ENCODE peak calls at places on chromosomes 3 and 15, in eight cellular contexts. One of them, this sample, is unnamed.

GRCh38 chr3:124837065-124837464 is 50.1 kb downstream of the ITGB5 start:
- DNase-seq in astrocyte of the spinal cord: no peak
- DNase-seq in ovary: no peak
- DNase-seq in HFF-Myc: no peak
- DNase-seq in neuronal stem cell: no peak
- DNase-seq in CD8-positive, alpha-beta memory T cell: no peak
- DNase-seq in uterus: no peak
- DNase-seq in neural progenitor cell: no peak
- DNase-seq in this sample: no peak

GRCh38 chr3:48598323-48599076 is 3.4 kb upstream of the COL7A1 start:
- DNase-seq in astrocyte of the spinal cord: peak; percentile 95
- DNase-seq in ovary: peak; percentile 89
- DNase-seq in HFF-Myc: peak; percentile 97
- DNase-seq in neuronal stem cell: no peak
- DNase-seq in CD8-positive, alpha-beta memory T cell: no peak
- DNase-seq in uterus: peak; percentile 77
- DNase-seq in neural progenitor cell: no peak
- DNase-seq in this sample: peak; percentile 93

GRCh38 chr15:75904241-75904631 is 558 bp downstream of the FBXO22 start:
- DNase-seq in astrocyte of the spinal cord: peak; percentile 34
- DNase-seq in ovary: no peak
- DNase-seq in HFF-Myc: no peak
- DNase-seq in neuronal stem cell: peak; percentile 32
- DNase-seq in CD8-positive, alpha-beta memory T cell: no peak
- DNase-seq in uterus: no peak
- DNase-seq in neural progenitor cell: peak; percentile 72
- DNase-seq in this sample: peak; percentile 46

GRCh38 chr15:36161781-36162212 is 417.6 kb upstream of the CDIN1 start:
- DNase-seq in astrocyte of the spinal cord: peak; percentile 24
- DNase-seq in ovary: no peak
- DNase-seq in HFF-Myc: peak; percentile 53
- DNase-seq in neuronal stem cell: peak; percentile 21
- DNase-seq in CD8-positive, alpha-beta memory T cell: no peak
- DNase-seq in uterus: no peak
- DNase-seq in neural progenitor cell: peak; percentile 50
- DNase-seq in this sample: peak; percentile 78

GRCh38 chr3:54159917-54160316 is 37.6 kb downstream of the CACNA2D3 start:
- DNase-seq in astrocyte of the spinal cord: no peak
- DNase-seq in ovary: no peak
- DNase-seq in HFF-Myc: no peak
- DNase-seq in neuronal stem cell: no peak
- DNase-seq in CD8-positive, alpha-beta memory T cell: no peak
- DNase-seq in uterus: no peak
- DNase-seq in neural progenitor cell: no peak
- DNase-seq in this sample: peak; percentile 49

GRCh38 chr3:159884661-159885402 is 103.8 kb upstream of the IL12A start:
- DNase-seq in astrocyte of the spinal cord: peak; percentile 69
- DNase-seq in ovary: no peak
- DNase-seq in HFF-Myc: no peak
- DNase-seq in neuronal stem cell: no peak
- DNase-seq in CD8-positive, alpha-beta memory T cell: no peak
- DNase-seq in uterus: no peak
- DNase-seq in neural progenitor cell: peak; percentile 46
- DNase-seq in this sample: peak; percentile 75

GRCh38 chr3:143001034-143001368 is 369 bp upstream of the U2SURP start:
- DNase-seq in astrocyte of the spinal cord: no peak
- DNase-seq in ovary: no peak
- DNase-seq in HFF-Myc: no peak
- DNase-seq in neuronal stem cell: no peak
- DNase-seq in CD8-positive, alpha-beta memory T cell: no peak
- DNase-seq in uterus: no peak
- DNase-seq in neural progenitor cell: no peak
- DNase-seq in this sample: no peak

GRCh38 chr3:56800373-56801150 is 1.2 kb downstream of the ARHGEF3 start:
- DNase-seq in astrocyte of the spinal cord: no peak
- DNase-seq in ovary: no peak
- DNase-seq in HFF-Myc: no peak
- DNase-seq in neuronal stem cell: no peak
- DNase-seq in CD8-positive, alpha-beta memory T cell: peak; percentile 61
- DNase-seq in uterus: no peak
- DNase-seq in neural progenitor cell: no peak
- DNase-seq in this sample: no peak

GRCh38 chr3:7709383-7710082 is 792.1 kb upstream of the LMCD1 start:
- DNase-seq in astrocyte of the spinal cord: peak; percentile 35
- DNase-seq in ovary: no peak
- DNase-seq in HFF-Myc: no peak
- DNase-seq in neuronal stem cell: no peak
- DNase-seq in CD8-positive, alpha-beta memory T cell: no peak
- DNase-seq in uterus: no peak
- DNase-seq in neural progenitor cell: no peak
- DNase-seq in this sample: peak; percentile 61

GRCh38 chr15:22930782-22931484 is 49.2 kb downstream of the CYFIP1 start:
- DNase-seq in astrocyte of the spinal cord: no peak
- DNase-seq in ovary: no peak
- DNase-seq in HFF-Myc: no peak
- DNase-seq in neuronal stem cell: no peak
- DNase-seq in CD8-positive, alpha-beta memory T cell: no peak
- DNase-seq in uterus: no peak
- DNase-seq in neural progenitor cell: no peak
- DNase-seq in this sample: no peak

GRCh38 chr15:77568014-77568959 is 64.4 kb downstream of the LINGO1 start:
- DNase-seq in astrocyte of the spinal cord: no peak
- DNase-seq in ovary: no peak
- DNase-seq in HFF-Myc: no peak
- DNase-seq in neuronal stem cell: no peak
- DNase-seq in CD8-positive, alpha-beta memory T cell: no peak
- DNase-seq in uterus: no peak
- DNase-seq in neural progenitor cell: no peak
- DNase-seq in this sample: no peak

GRCh38 chr15:90819390-90819789 is 49.0 kb upstream of the FURIN start:
- DNase-seq in astrocyte of the spinal cord: no peak
- DNase-seq in ovary: no peak
- DNase-seq in HFF-Myc: no peak
- DNase-seq in neuronal stem cell: no peak
- DNase-seq in CD8-positive, alpha-beta memory T cell: no peak
- DNase-seq in uterus: no peak
- DNase-seq in neural progenitor cell: no peak
- DNase-seq in this sample: no peak

GRCh38 chr15:84643838-84644237 is 10.2 kb downstream of the WDR73 start:
- DNase-seq in astrocyte of the spinal cord: no peak
- DNase-seq in ovary: no peak
- DNase-seq in HFF-Myc: no peak
- DNase-seq in neuronal stem cell: no peak
- DNase-seq in CD8-positive, alpha-beta memory T cell: no peak
- DNase-seq in uterus: no peak
- DNase-seq in neural progenitor cell: no peak
- DNase-seq in this sample: no peak

GRCh38 chr3:30605005-30605404 is 1.4 kb upstream of the TGFBR2 start:
- DNase-seq in astrocyte of the spinal cord: no peak
- DNase-seq in ovary: no peak
- DNase-seq in HFF-Myc: no peak
- DNase-seq in neuronal stem cell: no peak
- DNase-seq in CD8-positive, alpha-beta memory T cell: no peak
- DNase-seq in uterus: no peak
- DNase-seq in neural progenitor cell: no peak
- DNase-seq in this sample: no peak

GRCh38 chr3:30605706-30606300 is 598 bp upstream of the TGFBR2 start:
- DNase-seq in astrocyte of the spinal cord: no peak
- DNase-seq in ovary: no peak
- DNase-seq in HFF-Myc: no peak
- DNase-seq in neuronal stem cell: no peak
- DNase-seq in CD8-positive, alpha-beta memory T cell: no peak
- DNase-seq in uterus: no peak
- DNase-seq in neural progenitor cell: no peak
- DNase-seq in this sample: no peak

GRCh38 chr3:30604566-30604965 is 1.8 kb upstream of the TGFBR2 start:
- DNase-seq in astrocyte of the spinal cord: no peak
- DNase-seq in ovary: no peak
- DNase-seq in HFF-Myc: no peak
- DNase-seq in neuronal stem cell: no peak
- DNase-seq in CD8-positive, alpha-beta memory T cell: no peak
- DNase-seq in uterus: no peak
- DNase-seq in neural progenitor cell: no peak
- DNase-seq in this sample: no peak

GRCh38 chr3:30607032-30607833 is 832 bp downstream of the TGFBR2 start:
- DNase-seq in astrocyte of the spinal cord: peak; percentile 62
- DNase-seq in ovary: peak; percentile 67
- DNase-seq in HFF-Myc: no peak
- DNase-seq in neuronal stem cell: peak; percentile 11
- DNase-seq in CD8-positive, alpha-beta memory T cell: peak; percentile 48
- DNase-seq in uterus: peak; percentile 71
- DNase-seq in neural progenitor cell: peak; percentile 58
- DNase-seq in this sample: peak; percentile 57

GRCh38 chr3:30606301-30607031 is at the start of gene TGFBR2:
- DNase-seq in astrocyte of the spinal cord: peak; percentile 99
- DNase-seq in ovary: peak; percentile 90
- DNase-seq in HFF-Myc: peak; percentile 92
- DNase-seq in neuronal stem cell: peak; percentile 66
- DNase-seq in CD8-positive, alpha-beta memory T cell: peak; percentile 76
- DNase-seq in uterus: peak; percentile 95
- DNase-seq in neural progenitor cell: peak; percentile 79
- DNase-seq in this sample: peak; percentile 100
- H3K4me3 ChIP-seq in astrocyte of the spinal cord: peak within 1 kb of the TSS; percentile 92
- H3K4me3 ChIP-seq in ovary: peak within 1 kb of the TSS; percentile 83
- H3K4me3 ChIP-seq in HFF-Myc: peak within 1 kb of the TSS; percentile 64
- H3K4me3 ChIP-seq in neuronal stem cell: peak within 1 kb of the TSS; percentile 89
- H3K4me3 ChIP-seq in CD8-positive, alpha-beta memory T cell: peak within 1 kb of the TSS; percentile 98
- H3K4me3 ChIP-seq in uterus: peak within 1 kb of the TSS; percentile 95
- H3K4me3 ChIP-seq in neural progenitor cell: peak within 1 kb of the TSS; percentile 78
- H3K4me3 ChIP-seq in this sample: peak within 1 kb of the TSS; percentile 82

DNA sequence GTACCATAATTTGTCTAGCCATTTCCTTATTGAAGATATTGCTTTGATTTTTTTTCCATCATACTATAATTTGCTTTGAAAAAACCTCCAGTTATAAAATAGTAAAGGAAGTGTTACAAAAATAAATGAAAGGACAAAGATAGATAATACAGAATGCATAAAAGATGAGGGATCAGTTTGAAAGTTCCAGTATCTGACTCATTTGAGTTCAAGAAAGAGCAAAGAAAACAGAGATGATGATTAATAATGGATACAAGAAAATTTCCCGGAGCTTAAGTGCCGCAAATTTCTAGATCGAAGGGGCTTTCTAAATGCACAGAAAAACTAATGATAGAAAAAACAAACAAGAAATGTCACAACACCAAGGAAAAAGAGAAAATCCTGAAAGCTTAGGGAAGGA is 4.3 kb downstream of the WDR48 start:
- DNase-seq in astrocyte of the spinal cord: peak; percentile 19
- DNase-seq in ovary: no peak
- DNase-seq in HFF-Myc: no peak
- DNase-seq in neuronal stem cell: no peak
- DNase-seq in CD8-positive, alpha-beta memory T cell: no peak
- DNase-seq in uterus: no peak
- DNase-seq in neural progenitor cell: no peak
- DNase-seq in this sample: no peak
- H3K4me3 ChIP-seq in astrocyte of the spinal cord: no peak overlapping the region
- H3K4me3 ChIP-seq in ovary: no peak overlapping the region
- H3K4me3 ChIP-seq in HFF-Myc: no peak overlapping the region
- H3K4me3 ChIP-seq in neuronal stem cell: no peak overlapping the region
- H3K4me3 ChIP-seq in CD8-positive, alpha-beta memory T cell: no peak overlapping the region
- H3K4me3 ChIP-seq in uterus: no peak overlapping the region
- H3K4me3 ChIP-seq in neural progenitor cell: no peak overlapping the region
- H3K4me3 ChIP-seq in this sample: no peak overlapping the region

DNA sequence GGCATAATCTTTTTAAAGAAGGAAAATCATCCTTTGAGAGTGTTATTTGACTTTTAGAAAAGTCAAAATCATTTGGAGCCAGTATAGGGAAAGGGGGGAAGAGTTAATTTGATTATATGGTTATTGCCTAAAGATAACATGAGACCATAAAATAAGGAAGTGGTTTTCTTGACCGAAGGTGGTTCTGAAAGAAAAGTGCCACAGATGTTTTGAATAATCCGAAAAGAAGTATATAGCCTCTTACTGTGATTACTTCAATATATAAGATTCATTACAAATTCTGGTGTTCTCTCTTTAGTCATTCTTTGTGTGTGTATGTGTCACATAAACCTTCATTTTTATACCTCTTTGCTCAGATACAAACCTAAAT is 1.1 kb downstream of the DNAJB11 start:
- DNase-seq in astrocyte of the spinal cord: no peak
- DNase-seq in ovary: no peak
- DNase-seq in HFF-Myc: no peak
- DNase-seq in neuronal stem cell: no peak
- DNase-seq in CD8-positive, alpha-beta memory T cell: no peak
- DNase-seq in uterus: no peak
- DNase-seq in neural progenitor cell: no peak
- DNase-seq in this sample: no peak
- H3K4me3 ChIP-seq in astrocyte of the spinal cord: peak overlapping the region; percentile 82
- H3K4me3 ChIP-seq in ovary: peak overlapping the region; percentile 90
- H3K4me3 ChIP-seq in HFF-Myc: peak overlapping the region; percentile 93
- H3K4me3 ChIP-seq in neuronal stem cell: no peak overlapping the region
- H3K4me3 ChIP-seq in CD8-positive, alpha-beta memory T cell: peak overlapping the region; percentile 75
- H3K4me3 ChIP-seq in uterus: peak overlapping the region; percentile 88
- H3K4me3 ChIP-seq in neural progenitor cell: peak overlapping the region; percentile 72
- H3K4me3 ChIP-seq in this sample: peak overlapping the region; percentile 89

GRCh38 chr15:60751985-60752952 is 273.3 kb upstream of the ICE2 start:
- DNase-seq in astrocyte of the spinal cord: peak; percentile 93
- DNase-seq in ovary: peak; percentile 66
- DNase-seq in HFF-Myc: no peak
- DNase-seq in neuronal stem cell: no peak
- DNase-seq in CD8-positive, alpha-beta memory T cell: no peak
- DNase-seq in uterus: peak; percentile 48
- DNase-seq in neural progenitor cell: no peak
- DNase-seq in this sample: peak; percentile 88
- H3K4me3 ChIP-seq in astrocyte of the spinal cord: no peak overlapping the region
- H3K4me3 ChIP-seq in ovary: no peak overlapping the region
- H3K4me3 ChIP-seq in HFF-Myc: no peak overlapping the region
- H3K4me3 ChIP-seq in neuronal stem cell: no peak overlapping the region
- H3K4me3 ChIP-seq in CD8-positive, alpha-beta memory T cell: no peak overlapping the region
- H3K4me3 ChIP-seq in uterus: no peak overlapping the region
- H3K4me3 ChIP-seq in neural progenitor cell: no peak overlapping the region
- H3K4me3 ChIP-seq in this sample: peak overlapping the region; percentile 21

GRCh38 chr15:68057089-68057488 is 3.0 kb downstream of the PIAS1 start:
- DNase-seq in astrocyte of the spinal cord: no peak
- DNase-seq in ovary: no peak
- DNase-seq in HFF-Myc: no peak
- DNase-seq in neuronal stem cell: no peak
- DNase-seq in CD8-positive, alpha-beta memory T cell: no peak
- DNase-seq in uterus: no peak
- DNase-seq in neural progenitor cell: no peak
- DNase-seq in this sample: no peak
- H3K4me3 ChIP-seq in astrocyte of the spinal cord: no peak overlapping the region
- H3K4me3 ChIP-seq in ovary: no peak overlapping the region
- H3K4me3 ChIP-seq in HFF-Myc: no peak overlapping the region
- H3K4me3 ChIP-seq in neuronal stem cell: no peak overlapping the region
- H3K4me3 ChIP-seq in CD8-positive, alpha-beta memory T cell: no peak overlapping the region
- H3K4me3 ChIP-seq in uterus: no peak overlapping the region
- H3K4me3 ChIP-seq in neural progenitor cell: peak overlapping the region; percentile 98
- H3K4me3 ChIP-seq in this sample: no peak overlapping the region